ENCODE peak calls at places on chromosomes 6 and 20, in five cellular contexts. Y is A673, Z is upper lobe of right lung, G is pancreas, Q is psoas muscle. D is an unnamed sample.

GRCh38 chr20:24866008-24866407 is 83.1 kb upstream of the CST7 start:
- DNase-seq in G (no peak), Z (no peak), Q (no peak), Y (no peak), D (no peak)

GRCh38 chr20:53133134-53133533 is 161.0 kb downstream of the TSHZ2 start:
- DNase-seq in Q (no peak), Z (no peak), Y (no peak), G (no peak), D (no peak)

GRCh38 chr6:89406157-89406556 is 5.9 kb downstream of the RRAGD start:
- DNase-seq in Z (no peak), Q (no peak), Y (no peak), G (no peak), D (no peak)

GRCh38 chr6:110537208-110538123 is 61.1 kb upstream of the SLC22A16 start:
- DNase-seq in G (no peak), Q (no peak), Z (no peak), Y (peak; percentile 75), D (peak; percentile 97)

GRCh38 chr6:166483026-166483425 is 100.3 kb upstream of the MPC1 start:
- DNase-seq in Y (no peak), G (no peak), Q (no peak), Z (no peak), D (no peak)

GRCh38 chr6:41071923-41072835 is at the start of gene OARD1:
- DNase-seq in Q (peak; percentile 100), Z (peak; percentile 100), G (peak; percentile 100), Y (peak; percentile 90), D (peak; percentile 97)

GRCh38 chr6:19536838-19537237 is 300.3 kb upstream of the ID4 start:
- DNase-seq in Z (no peak), Q (no peak), Y (no peak), G (no peak), D (no peak)

GRCh38 chr20:5865604-5866003 is 84.7 kb downstream of the TRMT6 start:
- DNase-seq in Y (no peak), G (no peak), Q (no peak), Z (no peak), D (peak; percentile 91)

GRCh38 chr20:43711098-43711654 is 15.6 kb downstream of the GTSF1L start:
- DNase-seq in Y (no peak), G (no peak), Q (no peak), Z (no peak), D (no peak)

DNA sequence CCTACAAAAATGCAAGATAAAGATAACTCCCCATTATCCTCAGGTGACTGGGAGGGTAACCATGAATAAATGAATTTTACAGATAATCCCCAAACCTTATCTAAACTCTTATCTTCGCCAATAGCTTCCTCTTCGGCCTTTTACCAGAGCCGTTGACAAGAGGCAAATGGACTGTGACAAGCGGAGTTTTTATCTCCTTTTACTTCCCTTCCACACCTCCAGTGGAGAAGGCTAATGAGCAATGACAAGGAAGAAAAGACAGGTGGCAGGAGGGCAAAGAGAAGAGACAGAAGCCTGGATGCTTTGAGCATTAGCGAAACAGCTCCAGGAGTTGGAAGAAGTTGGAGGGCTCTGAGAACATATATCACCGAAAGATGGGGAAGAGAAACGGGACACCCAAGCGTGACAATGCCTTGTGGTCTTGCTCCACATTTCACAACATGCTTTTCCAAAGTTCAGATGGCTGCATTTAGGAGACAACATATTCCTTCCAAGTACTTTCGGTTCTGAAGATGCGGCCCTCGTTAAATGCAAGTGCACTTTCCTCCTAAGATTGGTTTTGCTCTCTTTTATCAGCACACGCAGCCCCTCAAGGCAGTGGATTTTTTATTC is 69.2 kb downstream of the PRDM1 start:
- DNase-seq in Z (no peak), Q (no peak), G (no peak), Y (no peak), D (no peak)
- H3K4me3 ChIP-seq in Z (no peak overlapping the region), Q (no peak overlapping the region), G (no peak overlapping the region), Y (no peak overlapping the region), D (no peak overlapping the region)

DNA sequence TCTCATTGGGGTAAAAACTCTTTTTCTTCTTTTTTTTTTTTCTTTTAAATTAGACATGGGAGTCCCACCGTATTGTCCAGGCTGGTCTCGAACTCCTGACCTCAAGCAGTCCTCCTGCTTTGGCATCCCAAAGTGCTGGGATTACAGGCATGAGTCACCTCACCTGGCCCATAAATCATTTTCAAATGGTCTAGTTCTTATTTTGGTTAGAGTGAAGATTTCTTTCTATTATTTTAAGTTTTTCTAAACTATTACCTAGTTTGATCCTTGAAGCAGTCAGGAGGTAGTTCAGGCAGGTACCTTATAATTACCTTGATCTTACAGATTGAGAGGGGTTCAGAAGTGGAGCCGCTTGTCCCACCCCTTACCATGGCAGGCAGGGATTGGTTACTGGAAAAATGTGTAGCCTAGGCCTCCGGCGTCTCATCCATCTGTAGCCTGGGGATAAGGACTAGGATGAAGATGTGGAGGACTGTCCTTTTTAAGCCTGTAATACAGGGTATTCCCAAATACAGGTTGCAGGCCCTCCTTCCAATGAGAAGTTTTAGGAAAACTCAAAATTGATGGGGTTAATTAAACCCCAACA is 2.7 kb downstream of the HMGA1 start:
- DNase-seq in Y (no peak), Z (no peak), Q (no peak), G (no peak), D (no peak)
- H3K4me3 ChIP-seq in Y (no peak overlapping the region), Z (no peak overlapping the region), Q (no peak overlapping the region), G (no peak overlapping the region), D (no peak overlapping the region)

GRCh38 chr20:36890586-36890985 is 14.6 kb downstream of the TLDC2 start:
- DNase-seq in Q (no peak), Y (no peak), G (no peak), Z (no peak), D (no peak)

GRCh38 chr20:36888880-36889516 is 13.1 kb downstream of the TLDC2 start:
- DNase-seq in G (no peak), Z (peak; percentile 64), Y (no peak), Q (no peak), D (no peak)

GRCh38 chr20:36885355-36885754 is 9.4 kb downstream of the TLDC2 start:
- DNase-seq in Y (no peak), G (no peak), Z (no peak), Q (no peak), D (no peak)

GRCh38 chr20:36886859-36887778 is 11.2 kb downstream of the TLDC2 start:
- DNase-seq in Z (peak; percentile 88), Y (peak; percentile 88), Q (peak; percentile 83), G (peak; percentile 89), D (peak; percentile 73)

GRCh38 chr20:36887779-36888133 is 11.8 kb downstream of the TLDC2 start:
- DNase-seq in G (no peak), Q (no peak), Y (no peak), Z (peak; percentile 23), D (no peak)
- H3K4me3 ChIP-seq in G (no peak overlapping the region), Q (no peak overlapping the region), Y (no peak overlapping the region), Z (no peak overlapping the region), D (no peak overlapping the region)

DNA sequence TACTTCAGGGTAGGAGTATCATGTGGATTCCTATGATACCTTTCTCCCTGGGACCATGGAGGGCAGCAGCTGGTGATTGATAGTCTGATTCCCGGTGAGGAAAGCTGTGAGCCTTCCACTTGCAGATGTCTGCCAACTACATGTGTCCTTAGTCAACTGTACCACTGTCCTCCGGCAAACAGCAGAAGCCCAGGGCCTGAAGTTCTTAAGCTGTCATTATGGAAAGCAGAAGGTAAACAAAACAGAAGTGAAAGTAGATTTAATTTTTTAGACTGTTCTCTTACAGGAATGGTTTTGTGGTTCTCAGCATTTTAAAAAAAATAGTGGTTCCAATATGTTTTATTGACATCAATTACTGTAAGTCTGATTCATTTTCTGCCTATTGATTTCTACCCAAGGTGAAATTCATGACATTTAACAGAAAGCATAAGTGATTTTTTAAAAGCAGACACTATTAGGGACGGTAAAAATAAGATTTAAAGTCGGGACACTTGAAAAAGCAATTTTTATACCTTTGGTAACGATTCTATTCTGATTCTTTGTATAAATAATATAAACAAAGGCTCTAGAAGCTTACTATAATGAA is 36.6 kb downstream of the PTPN1 start:
- DNase-seq in Y (no peak), Z (no peak), Q (no peak), G (no peak), D (no peak)
- H3K4me3 ChIP-seq in Y (no peak overlapping the region), Z (no peak overlapping the region), Q (no peak overlapping the region), G (no peak overlapping the region), D (no peak overlapping the region)

GRCh38 chr20:835220-836045 is 1.9 kb downstream of the FAM110A start:
- DNase-seq in Y (no peak), Q (peak; percentile 87), Z (no peak), G (peak; percentile 29), D (no peak)
- H3K4me3 ChIP-seq in Y (peak overlapping the region; percentile 75), Q (peak overlapping the region; percentile 78), Z (peak overlapping the region; percentile 14), G (no peak overlapping the region), D (no peak overlapping the region)

GRCh38 chr6:138231399-138231886 is 13.2 kb upstream of the PBOV1 start:
- DNase-seq in Q (no peak), G (no peak), Y (no peak), Z (no peak), D (peak; percentile 80)
- H3K4me3 ChIP-seq in Q (no peak overlapping the region), G (no peak overlapping the region), Y (no peak overlapping the region), Z (no peak overlapping the region), D (no peak overlapping the region)

GRCh38 chr6:44228031-44228430 is 4.6 kb downstream of the SLC29A1 start:
- DNase-seq in Z (no peak), G (no peak), Y (no peak), Q (no peak), D (no peak)

GRCh38 chr6:44229376-44230033 is 6.1 kb downstream of the SLC29A1 start:
- DNase-seq in Q (peak; percentile 72), G (no peak), Z (no peak), Y (no peak), D (no peak)

GRCh38 chr6:44227138-44227770 is 3.9 kb downstream of the SLC29A1 start:
- DNase-seq in Q (no peak), Y (no peak), G (no peak), Z (no peak), D (no peak)

GRCh38 chr6:44228836-44229235 is 5.4 kb downstream of the SLC29A1 start:
- DNase-seq in Y (no peak), G (no peak), Z (no peak), Q (no peak), D (no peak)

DNA sequence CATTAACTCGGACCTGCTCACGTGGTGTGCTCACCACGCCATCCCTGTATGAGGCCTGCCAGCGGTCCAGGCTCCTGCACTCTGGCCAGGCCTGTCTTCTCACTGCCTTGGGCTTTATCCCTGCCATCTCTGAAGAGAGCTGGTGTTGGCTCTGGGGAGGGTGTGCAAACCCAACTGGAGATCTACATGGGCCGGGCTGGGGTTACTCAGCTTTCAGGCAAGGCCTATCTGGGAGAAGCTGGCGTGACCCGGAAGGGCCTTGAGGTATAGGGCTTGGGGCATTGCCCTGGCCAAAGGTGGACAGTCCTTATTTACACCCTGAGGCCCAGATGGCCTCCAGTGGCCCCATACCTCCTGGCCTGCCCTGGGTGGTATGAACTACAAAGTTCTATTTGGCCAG is 5.0 kb downstream of the SLC29A1 start:
- DNase-seq in Y (no peak), Q (no peak), G (no peak), Z (no peak), D (no peak)
- H3K4me3 ChIP-seq in Y (no peak overlapping the region), Q (peak overlapping the region; percentile 71), G (no peak overlapping the region), Z (no peak overlapping the region), D (no peak overlapping the region)

GRCh38 chr20:48622421-48622820 is 205.4 kb downstream of the PREX1 start:
- DNase-seq in Q (no peak), Y (no peak), Z (no peak), G (no peak), D (no peak)

GRCh38 chr20:48619126-48620101 is 208.4 kb downstream of the PREX1 start:
- DNase-seq in Y (peak; percentile 48), G (no peak), Z (peak; percentile 63), Q (no peak), D (no peak)

GRCh38 chr20:48621256-48622078 is 206.3 kb downstream of the PREX1 start:
- DNase-seq in Y (no peak), Z (peak; percentile 61), G (no peak), Q (no peak), D (peak; percentile 67)

GRCh38 chr20:48620112-48620485 is 207.7 kb downstream of the PREX1 start:
- DNase-seq in Q (no peak), G (no peak), Z (no peak), Y (no peak), D (no peak)

GRCh38 chr20:48620486-48621255 is 207.1 kb downstream of the PREX1 start:
- DNase-seq in Z (peak; percentile 92), Y (peak; percentile 86), G (peak; percentile 90), Q (peak; percentile 83), D (peak; percentile 66)
- H3K4me3 ChIP-seq in Z (peak overlapping the region; percentile 22), Y (no peak overlapping the region), G (no peak overlapping the region), Q (peak overlapping the region; percentile 38), D (no peak overlapping the region)